ENCODE peak calls at places on chromosome 10, in four cellular contexts. B, T, V and C are unnamed samples.

GRCh38 chr10:3996697-3997096 is 211.7 kb upstream of the KLF6 start:
- DNase-seq in B (no peak), T (no peak), V (no peak), C (no peak)

GRCh38 chr10:97686301-97686961 is 610 bp downstream of the AVPI1 start:
- DNase-seq in B (no peak), T (no peak), V (no peak), C (no peak)

GRCh38 chr10:88608052-88608732 is 21.6 kb downstream of the LIPJ start:
- DNase-seq in B (peak; percentile 21), T (no peak), V (no peak), C (no peak)

GRCh38 chr10:109593686-109594085 is 329.6 kb downstream of the XPNPEP1 start:
- DNase-seq in B (no peak), T (no peak), V (no peak), C (no peak)

GRCh38 chr10:3185386-3185785 is 12.8 kb upstream of the PITRM1 start:
- DNase-seq in B (no peak), T (no peak), V (no peak), C (no peak)

GRCh38 chr10:91210435-91210834 is 10.0 kb upstream of the PCGF5 start:
- DNase-seq in B (no peak), T (peak; percentile 42), V (no peak), C (no peak)

GRCh38 chr10:24989867-24990266 is 26.1 kb downstream of the ENKUR start:
- DNase-seq in B (no peak), T (no peak), V (no peak), C (no peak)

GRCh38 chr10:127184582-127184981 is 11.8 kb downstream of the INSYN2A start:
- DNase-seq in B (no peak), T (no peak), V (no peak), C (no peak)

GRCh38 chr10:132878730-132879407 is 63.5 kb downstream of the CFAP46 start:
- DNase-seq in B (no peak), T (no peak), V (no peak), C (no peak)

GRCh38 chr10:5711637-5712036 is 27.0 kb downstream of the TASOR2 start:
- DNase-seq in B (no peak), T (no peak), V (no peak), C (no peak)
- TF ChIP-seq MYC in B (no peak), T (no peak), V (no peak), C (no peak)

GRCh38 chr10:63901916-63902315 is 380.7 kb downstream of the REEP3 start:
- DNase-seq in B (no peak), T (no peak), V (no peak), C (no peak)

GRCh38 chr10:63896992-63897391 is 375.8 kb downstream of the REEP3 start:
- DNase-seq in B (no peak), T (no peak), V (no peak), C (no peak)

GRCh38 chr10:63901228-63901627 is 380.0 kb downstream of the REEP3 start:
- DNase-seq in B (no peak), T (no peak), V (peak; percentile 67), C (no peak)
- TF ChIP-seq BHLHE40 in B (no peak), T (no peak), V (no peak), C (no peak)

DNA sequence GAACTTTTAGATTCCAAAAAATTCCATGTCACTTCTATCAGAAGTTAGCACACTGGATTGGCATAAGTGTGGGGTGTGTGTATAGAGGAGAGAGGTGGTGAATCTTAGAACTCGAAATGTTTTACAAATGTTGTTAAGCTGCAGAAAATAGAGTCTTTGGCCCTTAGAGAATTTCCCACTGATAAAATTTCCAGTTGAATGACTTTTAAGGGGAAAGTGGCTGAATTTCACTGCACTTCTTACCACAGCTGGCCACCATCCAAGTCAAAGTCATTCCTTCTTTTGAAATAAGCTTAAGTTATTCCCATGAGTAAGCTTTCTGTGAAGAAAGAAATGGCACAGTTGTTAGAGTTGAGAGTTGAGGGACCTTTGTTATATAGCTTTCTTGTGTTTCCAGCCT is 13.8 kb downstream of the VCL start:
- DNase-seq in B (no peak), T (no peak), V (no peak), C (no peak)
- TF ChIP-seq HDAC2 in B (no peak), T (no peak), V (no peak), C (no peak)

GRCh38 chr10:122566632-122567031 is 6.1 kb downstream of the DMBT1 start:
- DNase-seq in B (no peak), T (no peak), V (no peak), C (no peak)

GRCh38 chr10:122567056-122567660 is 6.6 kb downstream of the DMBT1 start:
- DNase-seq in B (no peak), T (no peak), V (peak; percentile 55), C (peak; percentile 31)

GRCh38 chr10:122565766-122566206 is 5.2 kb downstream of the DMBT1 start:
- DNase-seq in B (peak; percentile 1), T (peak; percentile 56), V (peak; percentile 17), C (peak; percentile 61)

GRCh38 chr10:122561792-122562191 is 1.2 kb downstream of the DMBT1 start:
- DNase-seq in B (no peak), T (no peak), V (no peak), C (no peak)

GRCh38 chr10:122564980-122565379 is 4.4 kb downstream of the DMBT1 start:
- DNase-seq in B (no peak), T (no peak), V (no peak), C (no peak)
- TF ChIP-seq MYC in B (no peak), T (no peak), V (no peak), C (no peak)

DNA sequence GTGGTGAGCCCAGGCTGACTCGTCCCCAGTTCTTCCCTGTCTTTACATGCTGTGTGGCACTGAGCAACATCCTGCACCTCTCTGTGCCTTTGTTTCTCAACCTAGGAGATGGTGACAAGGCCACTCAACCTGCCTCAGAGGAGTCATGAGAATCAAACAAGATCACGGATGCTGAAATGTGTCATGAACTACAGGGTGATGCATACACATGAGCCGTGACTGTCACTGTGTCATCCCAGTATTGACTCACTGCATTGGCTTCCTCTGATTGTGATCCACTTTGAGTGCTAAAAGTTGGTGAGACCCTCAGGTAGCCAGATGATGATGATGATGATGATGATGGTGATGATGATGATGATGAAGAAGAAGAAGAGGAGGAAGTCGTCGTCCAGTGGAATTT is 11.5 kb downstream of the C10orf71 start:
- DNase-seq in B (no peak), T (no peak), V (no peak), C (no peak)
- TF ChIP-seq BHLHE40 in B (no peak), T (no peak), V (no peak), C (no peak)

GRCh38 chr10:123204127-123204461 is 49.9 kb downstream of the BUB3 start:
- DNase-seq in B (no peak), T (no peak), V (no peak), C (no peak)
- TF ChIP-seq HDAC2 in B (no peak), T (no peak), V (no peak), C (no peak)

GRCh38 chr10:104589871-104590270 is 51.2 kb upstream of the SORCS3 start:
- DNase-seq in B (no peak), T (no peak), V (no peak), C (peak; percentile 16)
- TF ChIP-seq MYC in B (no peak), T (no peak), V (no peak), C (no peak)

GRCh38 chr10:119500796-119501195 is 41.7 kb downstream of the RGS10 start:
- DNase-seq in B (no peak), T (no peak), V (no peak), C (no peak)

GRCh38 chr10:119497243-119497642 is 45.3 kb downstream of the RGS10 start:
- DNase-seq in B (no peak), T (no peak), V (no peak), C (no peak)

GRCh38 chr10:119500138-119500795 is 42.3 kb downstream of the RGS10 start:
- DNase-seq in B (no peak), T (no peak), V (no peak), C (no peak)

GRCh38 chr10:119501690-119502089 is 40.8 kb downstream of the RGS10 start:
- DNase-seq in B (no peak), T (no peak), V (no peak), C (no peak)

DNA sequence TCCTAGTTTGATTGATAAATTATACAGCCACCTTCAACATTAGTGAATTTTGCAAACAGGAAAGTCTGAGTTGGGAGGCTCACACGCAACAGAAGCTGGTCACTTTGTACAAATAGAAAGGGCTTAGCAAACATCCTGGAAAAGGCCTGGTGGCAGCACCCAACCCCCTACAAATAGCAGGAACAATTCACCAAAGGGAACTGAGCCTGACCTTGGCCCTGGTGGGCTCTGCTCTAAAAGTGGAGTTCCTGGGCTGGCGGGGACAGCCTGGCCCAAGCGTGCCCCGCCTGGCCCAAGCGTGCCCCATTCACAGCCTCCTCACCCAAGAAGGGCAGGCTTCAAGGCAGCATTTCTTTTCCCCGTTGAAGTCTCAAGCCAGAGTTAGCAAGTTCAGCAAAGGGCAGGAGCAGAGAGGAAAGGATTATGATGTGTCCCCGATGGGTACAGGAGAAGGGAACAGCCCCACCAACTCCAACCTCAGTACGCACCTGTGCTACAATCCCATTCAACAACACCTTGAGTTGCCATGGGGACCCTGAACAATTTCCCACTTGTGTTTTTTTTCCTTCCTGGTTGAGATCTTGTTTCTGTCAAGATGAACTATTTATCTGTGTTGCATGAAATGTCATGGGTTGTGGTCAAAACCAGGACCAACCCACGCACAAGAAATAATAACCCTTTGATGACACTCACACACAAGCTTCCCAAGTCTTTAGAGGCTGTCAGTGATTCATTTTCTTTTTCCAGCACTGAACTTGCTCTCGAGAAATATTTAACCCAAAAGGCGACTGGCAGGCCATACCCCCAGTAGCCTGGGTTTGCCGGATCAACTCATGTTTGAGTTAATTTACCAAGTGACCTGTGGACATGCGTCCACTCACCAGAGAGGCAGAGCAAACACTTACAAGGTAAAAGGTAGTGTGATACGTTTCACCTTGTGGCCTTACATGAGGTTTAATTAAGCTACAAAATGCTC is 43.3 kb downstream of the RGS10 start:
- DNase-seq in B (no peak), T (peak; percentile 91), V (no peak), C (no peak)
- TF ChIP-seq BHLHE40 in B (no peak), T (no peak), V (no peak), C (no peak)

GRCh38 chr10:61970182-61971015 is 68.9 kb downstream of the ARID5B start:
- DNase-seq in B (no peak), T (peak; percentile 25), V (no peak), C (no peak)
- TF ChIP-seq HDAC2 in B (no peak), T (no peak), V (no peak), C (no peak)